ENCODE peak calls at places on chromosomes 11 and 22, in six cellular contexts. Q is endodermal cell, G is H9, V is ovary, M is AG04450, E is GM23338. L is an unnamed sample.

GRCh38 chr11:92976681-92977080 is 7.2 kb downstream of the MTNR1B start:
- DNase-seq in Q (no peak), G (no peak), V (no peak), M (no peak), E (no peak), L (no peak)

GRCh38 chr11:128412847-128413791 is 174.2 kb downstream of the ETS1 start:
- DNase-seq in Q (no peak), G (no peak), V (no peak), M (no peak), E (no peak), L (no peak)

GRCh38 chr11:111531687-111532364 is 8.7 kb upstream of the LAYN start:
- DNase-seq in Q (peak; percentile 57), G (no peak), V (no peak), M (peak; percentile 71), E (no peak), L (peak; percentile 87)

GRCh38 chr22:44837481-44837880 is 85.1 kb downstream of the ARHGAP8 start:
- DNase-seq in Q (no peak), G (no peak), V (no peak), M (no peak), E (peak; percentile 41), L (no peak)

GRCh38 chr11:44693654-44694119 is 33.1 kb upstream of the TSPAN18 start:
- DNase-seq in Q (no peak), G (no peak), V (no peak), M (no peak), E (no peak), L (no peak)

GRCh38 chr11:17989306-17989705 is 23.5 kb downstream of the SERGEF start:
- DNase-seq in Q (no peak), G (no peak), V (no peak), M (no peak), E (no peak), L (no peak)

GRCh38 chr11:29432719-29433325 is 584.0 kb downstream of the KCNA4 start:
- DNase-seq in Q (no peak), G (no peak), V (no peak), M (no peak), E (peak; percentile 49), L (peak; percentile 8)

GRCh38 chr11:110186456-110186855 is 93.3 kb downstream of the ZC3H12C start:
- DNase-seq in Q (peak; percentile 41), G (no peak), V (no peak), M (no peak), E (no peak), L (no peak)

GRCh38 chr11:28696591-28696990 is 588.4 kb downstream of the METTL15 start:
- DNase-seq in Q (no peak), G (no peak), V (no peak), M (no peak), E (no peak), L (no peak)

GRCh38 chr22:27489265-27489675 is 312.3 kb downstream of the MN1 start:
- DNase-seq in Q (no peak), G (no peak), V (no peak), M (no peak), E (no peak), L (no peak)

GRCh38 chr22:27488456-27489224 is 312.9 kb downstream of the MN1 start:
- DNase-seq in Q (no peak), G (no peak), V (no peak), M (no peak), E (no peak), L (no peak)

GRCh38 chr22:27490080-27490479 is 311.5 kb downstream of the MN1 start:
- DNase-seq in Q (no peak), G (no peak), V (no peak), M (no peak), E (no peak), L (no peak)

GRCh38 chr22:27485842-27486241 is 315.7 kb downstream of the MN1 start:
- DNase-seq in Q (no peak), G (no peak), V (no peak), M (no peak), E (no peak), L (no peak)

GRCh38 chr22:27487600-27488450 is 313.7 kb downstream of the MN1 start:
- DNase-seq in Q (no peak), G (no peak), V (no peak), M (no peak), E (no peak), L (no peak)
- TF ChIP-seq CTCF in Q (peak; percentile 30), G (no peak), V (no peak), M (peak; percentile 22), E (peak; percentile 1), L (no peak)

GRCh38 chr11:108758458-108758857 is 93.6 kb downstream of the DDX10 start:
- DNase-seq in Q (no peak), G (no peak), V (no peak), M (no peak), E (no peak), L (no peak)

GRCh38 chr11:108752297-108752751 is 87.5 kb downstream of the DDX10 start:
- DNase-seq in Q (no peak), G (no peak), V (no peak), M (no peak), E (no peak), L (no peak)

GRCh38 chr11:108754901-108755625 is 90.2 kb downstream of the DDX10 start:
- DNase-seq in Q (no peak), G (no peak), V (no peak), M (no peak), E (no peak), L (no peak)

DNA sequence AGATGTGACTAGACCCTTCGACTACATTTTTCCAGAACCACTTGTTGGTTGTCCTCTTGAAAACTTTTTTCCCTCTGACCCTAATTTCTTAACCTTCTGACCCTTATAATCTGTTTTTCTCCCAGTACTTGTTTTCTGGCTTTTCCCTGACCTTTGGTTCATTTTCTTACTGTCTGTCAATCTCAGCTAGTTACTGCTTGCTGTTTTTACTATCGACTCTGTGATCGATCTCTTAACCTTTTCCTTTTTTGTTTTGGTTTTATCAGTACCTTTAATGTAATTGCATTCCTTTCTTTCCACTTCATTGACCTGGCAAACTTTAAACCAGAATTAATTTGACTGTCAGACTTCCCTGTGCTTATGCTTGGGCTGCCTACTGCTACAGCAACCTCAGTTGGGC is 92.8 kb downstream of the DDX10 start:
- DNase-seq in Q (no peak), G (no peak), V (no peak), M (no peak), E (no peak), L (no peak)
- H3K27ac ChIP-seq in Q (no peak overlapping the region), G (no peak overlapping the region), V (no peak overlapping the region), M (no peak overlapping the region), E (no peak overlapping the region), L (no peak overlapping the region)

GRCh38 chr22:23241562-23242472 is 61.5 kb downstream of the BCR start:
- DNase-seq in Q (no peak), G (no peak), V (no peak), M (no peak), E (no peak), L (no peak)

GRCh38 chr22:23242473-23243001 is 62.2 kb downstream of the BCR start:
- DNase-seq in Q (peak; percentile 98), G (peak; percentile 95), V (no peak), M (no peak), E (peak; percentile 95), L (no peak)

GRCh38 chr22:23238707-23239106 is 58.4 kb downstream of the BCR start:
- DNase-seq in Q (no peak), G (no peak), V (no peak), M (no peak), E (no peak), L (no peak)

GRCh38 chr22:23239429-23239828 is 59.1 kb downstream of the BCR start:
- DNase-seq in Q (no peak), G (no peak), V (no peak), M (no peak), E (no peak), L (no peak)

GRCh38 chr22:23240639-23241389 is 60.5 kb downstream of the BCR start:
- DNase-seq in Q (peak; percentile 81), G (peak; percentile 67), V (no peak), M (no peak), E (peak; percentile 76), L (no peak)
- TF ChIP-seq CTCF in Q (peak; percentile 71), G (peak; percentile 62), V (no peak), M (peak; percentile 22), E (peak; percentile 62), L (no peak)

DNA sequence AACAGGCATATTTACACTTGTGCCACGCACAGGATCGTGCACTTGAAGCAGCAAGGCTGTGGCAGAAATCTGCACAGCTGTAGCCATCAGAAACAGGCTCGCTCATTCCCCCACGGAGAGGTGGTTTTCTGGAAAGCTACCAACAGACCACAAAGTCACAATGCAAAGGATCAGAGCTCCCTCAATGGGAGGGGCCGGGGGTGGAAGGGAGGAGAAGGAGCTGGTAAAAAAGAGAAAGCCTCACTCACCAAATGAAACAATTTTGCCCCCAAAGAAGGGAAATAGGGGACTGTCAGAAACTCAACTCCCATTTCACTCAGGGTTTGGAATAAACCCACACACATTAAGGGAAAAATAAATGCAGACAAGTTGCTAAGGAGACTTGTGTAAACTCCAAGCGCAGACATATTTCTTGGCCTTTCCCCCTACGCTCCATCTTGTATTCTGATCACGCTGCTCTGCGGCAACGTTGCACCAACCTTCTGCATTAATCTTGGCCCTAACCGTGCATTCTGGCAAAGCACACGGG is 43.2 kb upstream of the BLID start:
- DNase-seq in Q (no peak), G (no peak), V (peak; percentile 43), M (no peak), E (peak; percentile 26), L (no peak)
- H3K27ac ChIP-seq in Q (peak overlapping the region; percentile 79), G (no peak overlapping the region), V (peak overlapping the region; percentile 66), M (peak overlapping the region; percentile 84), E (no peak overlapping the region), L (peak overlapping the region; percentile 88)

GRCh38 chr11:8080674-8081590 is at the start of gene TUB:
- DNase-seq in Q (peak; percentile 85), G (peak; percentile 57), V (peak; percentile 64), M (no peak), E (peak; percentile 86), L (peak; percentile 18)
- TF ChIP-seq CTCF in Q (no peak), G (no peak), V (no peak), M (no peak), E (no peak), L (no peak)

DNA sequence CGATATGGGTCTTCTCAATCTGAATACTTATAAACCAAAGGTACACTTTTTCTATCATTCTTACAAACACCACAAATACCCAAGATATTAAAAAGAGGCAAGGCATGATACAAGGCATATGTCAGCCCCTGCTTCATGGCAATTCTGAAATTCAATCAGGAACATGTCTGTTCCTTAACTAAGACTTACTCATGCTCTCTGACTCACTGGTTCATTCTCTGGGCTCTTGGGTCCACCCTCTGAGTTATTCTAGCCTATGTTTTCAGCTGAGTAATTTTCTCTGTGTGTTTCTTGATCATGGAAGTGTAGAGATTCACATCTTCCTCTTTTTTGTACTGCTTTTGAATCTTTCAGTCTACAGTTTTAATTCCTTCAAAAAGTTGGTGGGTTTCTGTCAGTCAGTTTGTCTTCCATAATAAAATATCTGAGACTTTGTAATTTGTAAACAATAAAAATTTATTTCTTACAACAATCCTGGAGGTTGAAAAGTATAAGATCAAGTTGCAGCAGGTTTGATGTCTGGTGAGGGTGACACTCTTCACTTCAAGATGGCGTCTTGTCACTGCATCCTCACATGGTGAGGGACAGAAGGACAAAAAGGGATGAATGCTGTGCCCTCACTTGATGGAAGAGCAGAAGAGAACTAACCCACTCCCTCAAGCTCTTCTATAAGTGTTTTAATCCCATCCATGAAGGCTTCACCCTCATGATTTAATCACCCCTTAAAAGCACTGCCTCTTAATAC is 211.7 kb downstream of the FAM76B start:
- DNase-seq in Q (no peak), G (no peak), V (no peak), M (no peak), E (no peak), L (peak; percentile 72)
- H3K27ac ChIP-seq in Q (no peak overlapping the region), G (no peak overlapping the region), V (no peak overlapping the region), M (no peak overlapping the region), E (no peak overlapping the region), L (no peak overlapping the region)

L was measured in RWPE1.